ENCODE peak calls at places on chromosomes 7 and 10, in four cellular contexts. I is HL-60, A is GM12878, E is K562. S is an unnamed sample.
A peak's percentile ranks its signal among the peaks of the same experiment; 100 is the strongest.

GRCh38 chr10:124717911-124718734 is 26.1 kb downstream of the FAM53B start:
- DNase-seq in E (peak; percentile 65), I (peak; percentile 96), A (peak; percentile 95), S (peak; percentile 48)

GRCh38 chr10:73773152-73773879 is 8.5 kb upstream of the CHCHD1 start:
- DNase-seq in A (no peak), E (no peak), I (no peak), S (no peak)

GRCh38 chr10:69988094-69988493 is 64.6 kb upstream of the MACROH2A2 start:
- DNase-seq in E (no peak), A (no peak), I (no peak), S (no peak)

GRCh38 chr7:30906520-30907240 is 5.0 kb upstream of the AQP1 start:
- DNase-seq in A (no peak), E (no peak), I (no peak), S (no peak)

GRCh38 chr7:151868805-151869188 is 8.1 kb downstream of the PRKAG2 start:
- DNase-seq in I (no peak), E (no peak), A (no peak), S (no peak)

GRCh38 chr7:45130910-45131309 is 19.4 kb upstream of the TBRG4 start:
- DNase-seq in E (no peak), I (no peak), A (no peak), S (no peak)

GRCh38 chr7:117759950-117760640 is 113.1 kb downstream of the CTTNBP2 start:
- DNase-seq in E (no peak), A (no peak), I (no peak), S (no peak)

GRCh38 chr7:74190259-74190658 is 16.1 kb downstream of the EIF4H start:
- DNase-seq in E (no peak), A (no peak), I (no peak), S (no peak)

GRCh38 chr7:29818308-29818707 is 12.0 kb downstream of the WIPF3 start:
- DNase-seq in I (no peak), A (no peak), E (no peak), S (no peak)

GRCh38 chr10:34081948-34082347 is 733.1 kb downstream of the PARD3 start:
- DNase-seq in A (no peak), E (no peak), I (no peak), S (no peak)

GRCh38 chr7:7970620-7971307 is 2.2 kb downstream of the GLCCI1 start:
- DNase-seq in A (no peak), E (no peak), I (no peak), S (no peak)

GRCh38 chr7:122883049-122883670 is 3.1 kb downstream of the CADPS2 start:
- DNase-seq in E (no peak), A (no peak), I (no peak), S (no peak)

GRCh38 chr10:70671229-70671588 is 1.1 kb upstream of the ADAMTS14 start:
- DNase-seq in A (no peak), I (no peak), E (no peak), S (no peak)

GRCh38 chr10:100728928-100729876 is 16.2 kb upstream of the PAX2 start:
- DNase-seq in A (no peak), I (no peak), E (peak; percentile 57), S (no peak)
- TF ChIP-seq POLR2AphosphoS5 in A (no peak), I (no peak), E (no peak), S (no peak)

DNA sequence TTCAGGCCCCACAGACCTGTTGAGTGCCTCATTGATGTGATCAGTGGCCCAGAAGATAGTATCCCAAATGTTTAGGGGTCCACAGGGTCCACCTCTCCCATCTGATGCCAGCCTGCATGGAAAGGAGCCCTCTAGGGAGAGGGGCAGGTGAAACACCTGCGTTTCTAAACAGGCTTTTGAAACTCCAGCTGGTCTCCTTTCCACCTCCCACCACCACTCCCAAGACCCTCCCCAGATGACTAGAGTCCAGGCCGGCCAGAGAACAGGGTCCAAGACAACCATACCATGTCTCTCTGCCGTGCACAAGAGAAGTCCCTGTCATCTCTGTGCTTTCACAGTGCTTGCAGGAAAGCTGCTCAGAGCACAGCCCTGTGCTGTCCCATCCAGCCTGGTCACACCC is 105.0 kb upstream of the NANOS1 start:
- DNase-seq in A (no peak), E (no peak), I (no peak), S (no peak)
- TF ChIP-seq SPI1 in A (no peak), E (no peak), I (no peak), S (no peak)

DNA sequence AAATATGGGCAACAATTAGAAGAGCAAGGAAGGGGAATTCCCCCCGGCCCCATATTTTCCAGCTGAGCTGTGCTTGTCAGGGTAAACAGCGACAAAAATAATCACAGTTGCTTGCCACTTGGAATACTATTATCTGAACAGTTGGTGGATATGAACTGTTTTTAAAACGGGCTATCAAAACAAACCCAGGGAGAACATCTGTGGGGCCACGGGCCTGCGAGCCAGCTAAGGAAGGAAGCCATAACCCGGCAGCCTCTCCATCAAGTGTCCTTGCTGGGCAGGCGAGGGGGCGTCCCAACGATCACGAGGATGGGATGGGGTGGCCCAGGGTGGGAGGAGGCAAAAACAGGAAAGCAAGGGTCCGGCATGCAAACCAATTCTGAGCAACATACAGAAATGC is 228.4 kb downstream of the ARHGAP12 start:
- DNase-seq in I (no peak), A (no peak), E (no peak), S (no peak)
- TF ChIP-seq POLR2AphosphoS5 in I (no peak), A (no peak), E (no peak), S (no peak)

DNA sequence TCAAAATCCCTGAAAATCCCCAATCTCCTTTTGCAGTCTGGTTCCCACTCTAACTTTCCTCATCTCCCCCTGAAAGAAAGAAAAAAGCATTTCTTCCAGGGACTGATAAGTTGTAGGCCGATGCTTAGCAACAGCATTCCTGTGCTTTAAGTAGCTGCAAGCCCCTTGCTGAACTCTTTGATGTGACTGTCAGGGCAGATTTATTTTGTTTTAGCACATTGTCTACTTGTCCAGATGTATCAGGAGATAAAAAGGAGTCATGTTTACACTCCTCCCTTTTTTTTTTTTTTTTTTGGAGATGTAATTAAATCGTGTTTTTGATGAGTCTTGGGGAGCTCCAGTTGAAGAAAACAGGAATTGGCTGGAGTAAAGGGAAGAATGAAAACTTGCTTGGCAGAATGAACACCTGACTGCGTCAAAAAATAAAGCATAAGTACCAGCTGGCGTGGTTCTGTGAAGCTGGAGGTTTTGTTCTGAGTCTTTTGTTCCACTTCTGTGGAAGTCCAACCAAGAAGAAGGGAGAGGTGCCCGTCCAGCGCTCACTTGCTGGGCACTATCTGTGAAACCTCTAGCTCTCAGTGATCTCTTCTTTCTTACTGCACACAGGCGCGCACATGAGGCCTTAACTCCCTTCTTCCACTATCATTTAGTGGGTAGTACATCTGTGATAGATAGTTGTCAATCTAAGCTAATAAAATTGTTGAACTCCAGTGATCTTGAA is 871.7 kb downstream of the LRMDA start:
- DNase-seq in I (no peak), E (no peak), A (no peak), S (no peak)
- TF ChIP-seq SPI1 in I (no peak), E (no peak), A (no peak), S (no peak)

DNA sequence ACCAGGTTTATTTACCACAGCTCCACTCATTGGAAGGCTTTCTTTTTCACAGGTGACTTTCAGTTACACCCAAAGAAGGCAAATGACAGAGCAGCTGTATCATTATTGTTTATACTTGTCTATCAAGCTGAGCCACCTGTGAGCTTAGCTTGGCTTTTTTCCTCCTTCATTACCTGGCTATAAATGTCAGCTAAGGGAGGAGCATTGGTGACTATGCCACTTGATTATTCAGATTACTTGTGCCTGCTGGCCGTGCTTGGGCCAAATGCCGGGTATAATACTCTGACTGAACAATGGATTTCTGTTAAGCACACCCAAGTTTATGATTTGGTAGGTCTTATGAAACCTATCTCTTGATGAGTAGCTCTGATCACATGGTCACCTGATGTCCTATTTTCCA is 9.9 kb upstream of the GNAT3 start:
- DNase-seq in E (no peak), A (no peak), I (no peak), S (no peak)
- TF ChIP-seq POLR2AphosphoS5 in E (no peak), A (no peak), I (no peak), S (no peak)

GRCh38 chr7:57179776-57180415 is 47.7 kb upstream of the ZNF479 start:
- DNase-seq in I (no peak), A (no peak), E (no peak), S (no peak)
- TF ChIP-seq SPI1 in I (no peak), A (no peak), E (no peak), S (no peak)

GRCh38 chr7:51354897-51355296 is 38.3 kb upstream of the COBL start:
- DNase-seq in E (peak; percentile 14), I (no peak), A (no peak), S (peak; percentile 14)

GRCh38 chr7:51357821-51358220 is 41.2 kb upstream of the COBL start:
- DNase-seq in E (no peak), A (no peak), I (no peak), S (no peak)

GRCh38 chr7:51354434-51354833 is 37.8 kb upstream of the COBL start:
- DNase-seq in A (no peak), E (no peak), I (no peak), S (no peak)

GRCh38 chr7:51352174-51353145 is 35.9 kb upstream of the COBL start:
- DNase-seq in A (no peak), E (peak; percentile 21), I (no peak), S (no peak)

GRCh38 chr7:51356849-51357516 is 40.4 kb upstream of the COBL start:
- DNase-seq in I (no peak), A (no peak), E (no peak), S (no peak)
- TF ChIP-seq POLR2AphosphoS5 in I (no peak), A (no peak), E (no peak), S (no peak)

DNA sequence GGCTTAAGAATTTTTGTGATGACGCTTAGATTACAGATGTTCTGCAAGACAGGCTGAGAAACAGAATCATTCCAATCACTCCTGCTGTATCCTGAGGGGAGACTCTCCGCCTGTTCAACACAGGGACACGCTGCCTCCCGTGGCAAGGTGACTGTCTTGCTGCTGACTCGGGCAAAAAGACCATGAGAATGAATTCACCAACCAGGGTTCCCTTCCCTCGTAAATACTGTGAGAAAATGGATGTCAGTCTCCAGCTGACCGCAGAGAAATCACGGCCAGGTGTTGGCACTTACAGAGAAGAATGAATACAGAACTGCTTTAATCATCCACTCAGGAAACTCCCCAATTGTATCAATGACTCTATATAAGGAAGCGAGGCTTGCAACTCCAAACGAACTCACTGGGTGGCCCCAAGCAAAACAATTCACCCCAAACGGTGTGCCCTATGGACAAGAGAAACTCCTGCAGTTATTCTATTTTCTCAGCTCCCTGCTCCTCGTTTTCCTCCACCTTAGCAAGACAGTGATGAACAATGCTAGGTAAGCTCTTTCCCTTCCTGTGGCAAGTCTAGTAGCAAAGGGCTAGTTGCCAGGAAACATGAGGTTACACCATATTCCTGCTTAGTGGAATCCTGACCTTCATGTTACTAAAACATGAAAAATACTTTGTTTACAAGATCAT is 22.8 kb downstream of the GNA12 start:
- DNase-seq in I (no peak), E (no peak), A (peak; percentile 53), S (no peak)
- TF ChIP-seq SPI1 in I (no peak), E (no peak), A (peak; percentile 40), S (peak; percentile 58)

S was measured in GM12891.